ENCODE peak calls at places on chromosomes 5 and 9, in seven cellular contexts. One of them, this sample, is unnamed.

GRCh38 chr5:177330991-177331837 is 19.5 kb upstream of the MXD3 start:
- DNase-seq in OCI-LY7: no peak
- DNase-seq in choroid plexus epithelial cell: no peak
- DNase-seq in endothelial cell: no peak
- DNase-seq in mucosa of descending colon: no peak
- DNase-seq in Calu3: no peak
- DNase-seq in BE2C: no peak
- DNase-seq in this sample: no peak

GRCh38 chr5:14917719-14918118 is 46.1 kb upstream of the ANKH start:
- DNase-seq in OCI-LY7: no peak
- DNase-seq in choroid plexus epithelial cell: no peak
- DNase-seq in endothelial cell: no peak
- DNase-seq in BE2C: no peak
- DNase-seq in mucosa of descending colon: no peak
- DNase-seq in Calu3: no peak
- DNase-seq in this sample: no peak

GRCh38 chr9:135602789-135603481 is 36.4 kb downstream of the GLT6D1 start:
- DNase-seq in mucosa of descending colon: peak
- DNase-seq in choroid plexus epithelial cell: peak
- DNase-seq in OCI-LY7: peak
- DNase-seq in endothelial cell: peak
- DNase-seq in BE2C: peak
- DNase-seq in Calu3: peak
- DNase-seq in this sample: peak

GRCh38 chr9:8917978-8918739 is 1118.6 kb upstream of the DMAC1 start:
- DNase-seq in choroid plexus epithelial cell: no peak
- DNase-seq in mucosa of descending colon: no peak
- DNase-seq in Calu3: no peak
- DNase-seq in OCI-LY7: no peak
- DNase-seq in BE2C: no peak
- DNase-seq in endothelial cell: no peak
- DNase-seq in this sample: no peak

GRCh38 chr5:81965510-81965909 is 6.3 kb upstream of the ATG10 start:
- DNase-seq in BE2C: no peak
- DNase-seq in mucosa of descending colon: no peak
- DNase-seq in endothelial cell: no peak
- DNase-seq in OCI-LY7: no peak
- DNase-seq in Calu3: no peak
- DNase-seq in choroid plexus epithelial cell: no peak
- DNase-seq in this sample: no peak

GRCh38 chr5:14071433-14071832 is 71.7 kb upstream of the TRIO start:
- DNase-seq in BE2C: no peak
- DNase-seq in endothelial cell: no peak
- DNase-seq in OCI-LY7: no peak
- DNase-seq in mucosa of descending colon: no peak
- DNase-seq in choroid plexus epithelial cell: no peak
- DNase-seq in Calu3: no peak
- DNase-seq in this sample: no peak

GRCh38 chr5:97102010-97102470 is 40.4 kb downstream of the LIX1 start:
- DNase-seq in OCI-LY7: no peak
- DNase-seq in Calu3: no peak
- DNase-seq in mucosa of descending colon: no peak
- DNase-seq in choroid plexus epithelial cell: peak
- DNase-seq in BE2C: no peak
- DNase-seq in endothelial cell: no peak
- DNase-seq in this sample: no peak

GRCh38 chr9:138037140-138037539 is 159.6 kb downstream of the CACNA1B start:
- DNase-seq in endothelial cell: no peak
- DNase-seq in OCI-LY7: no peak
- DNase-seq in choroid plexus epithelial cell: no peak
- DNase-seq in BE2C: no peak
- DNase-seq in Calu3: no peak
- DNase-seq in mucosa of descending colon: peak
- DNase-seq in this sample: no peak

GRCh38 chr9:68947015-68947414 is 66.9 kb downstream of the PRKACG start:
- DNase-seq in mucosa of descending colon: no peak
- DNase-seq in choroid plexus epithelial cell: no peak
- DNase-seq in OCI-LY7: no peak
- DNase-seq in BE2C: no peak
- DNase-seq in endothelial cell: no peak
- DNase-seq in Calu3: no peak
- DNase-seq in this sample: no peak

GRCh38 chr5:120096413-120096812 is 367.7 kb upstream of the PRR16 start:
- DNase-seq in Calu3: no peak
- DNase-seq in mucosa of descending colon: no peak
- DNase-seq in BE2C: no peak
- DNase-seq in endothelial cell: no peak
- DNase-seq in OCI-LY7: no peak
- DNase-seq in choroid plexus epithelial cell: peak
- DNase-seq in this sample: peak

GRCh38 chr5:152688561-152689274 is 283.6 kb upstream of the NMUR2 start:
- DNase-seq in Calu3: peak
- DNase-seq in BE2C: no peak
- DNase-seq in choroid plexus epithelial cell: peak
- DNase-seq in mucosa of descending colon: no peak
- DNase-seq in endothelial cell: no peak
- DNase-seq in OCI-LY7: no peak
- DNase-seq in this sample: no peak

GRCh38 chr9:121499427-121500164 is at the start of gene GGTA1:
- DNase-seq in choroid plexus epithelial cell: peak
- DNase-seq in BE2C: peak
- DNase-seq in OCI-LY7: no peak
- DNase-seq in Calu3: peak
- DNase-seq in endothelial cell: peak
- DNase-seq in mucosa of descending colon: peak
- DNase-seq in this sample: no peak

GRCh38 chr9:14779566-14780022 is 57.1 kb upstream of the CER1 start:
- DNase-seq in choroid plexus epithelial cell: peak
- DNase-seq in endothelial cell: no peak
- DNase-seq in BE2C: no peak
- DNase-seq in OCI-LY7: no peak
- DNase-seq in Calu3: no peak
- DNase-seq in mucosa of descending colon: no peak
- DNase-seq in this sample: no peak

GRCh38 chr5:102867999-102868662 is 113.0 kb downstream of the PAM start:
- DNase-seq in Calu3: no peak
- DNase-seq in OCI-LY7: no peak
- DNase-seq in endothelial cell: no peak
- DNase-seq in choroid plexus epithelial cell: peak
- DNase-seq in mucosa of descending colon: no peak
- DNase-seq in BE2C: peak
- DNase-seq in this sample: no peak

GRCh38 chr9:122039213-122039612 is 53.9 kb downstream of the TTLL11 start:
- DNase-seq in BE2C: no peak
- DNase-seq in endothelial cell: no peak
- DNase-seq in choroid plexus epithelial cell: no peak
- DNase-seq in OCI-LY7: no peak
- DNase-seq in mucosa of descending colon: no peak
- DNase-seq in Calu3: no peak
- DNase-seq in this sample: no peak

GRCh38 chr9:19028835-19029451 is 4.1 kb downstream of the SAXO1 start:
- DNase-seq in mucosa of descending colon: no peak
- DNase-seq in choroid plexus epithelial cell: peak
- DNase-seq in OCI-LY7: peak
- DNase-seq in Calu3: peak
- DNase-seq in BE2C: peak
- DNase-seq in endothelial cell: peak
- DNase-seq in this sample: peak

GRCh38 chr9:34252670-34253459 is 74.0 kb downstream of the UBAP1 start:
- DNase-seq in endothelial cell: peak
- DNase-seq in choroid plexus epithelial cell: peak
- DNase-seq in mucosa of descending colon: no peak
- DNase-seq in BE2C: peak
- DNase-seq in OCI-LY7: peak
- DNase-seq in Calu3: peak
- DNase-seq in this sample: peak

GRCh38 chr9:81671880-81672280 is 17.5 kb downstream of the TLE1 start:
- DNase-seq in OCI-LY7: no peak
- DNase-seq in Calu3: no peak
- DNase-seq in choroid plexus epithelial cell: peak
- DNase-seq in BE2C: peak
- DNase-seq in mucosa of descending colon: peak
- DNase-seq in endothelial cell: no peak
- DNase-seq in this sample: no peak

GRCh38 chr9:74824654-74825053 is 63.1 kb downstream of the TRPM6 start:
- DNase-seq in mucosa of descending colon: no peak
- DNase-seq in choroid plexus epithelial cell: peak
- DNase-seq in endothelial cell: no peak
- DNase-seq in OCI-LY7: no peak
- DNase-seq in Calu3: no peak
- DNase-seq in BE2C: no peak
- DNase-seq in this sample: no peak

GRCh38 chr5:150562832-150563231 is 54.9 kb downstream of the NDST1 start:
- DNase-seq in OCI-LY7: peak
- DNase-seq in mucosa of descending colon: no peak
- DNase-seq in endothelial cell: peak
- DNase-seq in Calu3: peak
- DNase-seq in choroid plexus epithelial cell: peak
- DNase-seq in BE2C: peak
- DNase-seq in this sample: peak

GRCh38 chr9:35920004-35920658 is 10.8 kb downstream of the SPAAR start:
- DNase-seq in endothelial cell: no peak
- DNase-seq in mucosa of descending colon: peak
- DNase-seq in Calu3: no peak
- DNase-seq in BE2C: no peak
- DNase-seq in choroid plexus epithelial cell: peak
- DNase-seq in OCI-LY7: no peak
- DNase-seq in this sample: no peak

GRCh38 chr9:86577420-86578333 is 223.5 kb upstream of the TUT7 start:
- DNase-seq in BE2C: no peak
- DNase-seq in endothelial cell: no peak
- DNase-seq in choroid plexus epithelial cell: no peak
- DNase-seq in OCI-LY7: no peak
- DNase-seq in Calu3: no peak
- DNase-seq in mucosa of descending colon: no peak
- DNase-seq in this sample: no peak

GRCh38 chr5:132136906-132137305 is 63.3 kb downstream of the CSF2 start:
- DNase-seq in BE2C: no peak
- DNase-seq in choroid plexus epithelial cell: peak
- DNase-seq in endothelial cell: no peak
- DNase-seq in OCI-LY7: no peak
- DNase-seq in Calu3: no peak
- DNase-seq in mucosa of descending colon: no peak
- DNase-seq in this sample: no peak

GRCh38 chr5:42993516-42994284 is 46.4 kb downstream of the ANXA2R start:
- DNase-seq in BE2C: no peak
- DNase-seq in Calu3: no peak
- DNase-seq in OCI-LY7: peak
- DNase-seq in choroid plexus epithelial cell: peak
- DNase-seq in endothelial cell: no peak
- DNase-seq in mucosa of descending colon: peak
- DNase-seq in this sample: peak

GRCh38 chr5:142922223-142922952 is 152.2 kb downstream of the ARHGAP26 start:
- DNase-seq in OCI-LY7: peak
- DNase-seq in endothelial cell: no peak
- DNase-seq in choroid plexus epithelial cell: peak
- DNase-seq in Calu3: no peak
- DNase-seq in mucosa of descending colon: no peak
- DNase-seq in BE2C: no peak
- DNase-seq in this sample: peak
- TF ChIP-seq CTCF in OCI-LY7: peak
- TF ChIP-seq CTCF in endothelial cell: no peak
- TF ChIP-seq CTCF in choroid plexus epithelial cell: peak
- TF ChIP-seq CTCF in Calu3: peak
- TF ChIP-seq CTCF in mucosa of descending colon: no peak
- TF ChIP-seq CTCF in BE2C: peak
- TF ChIP-seq CTCF in this sample: peak

DNA sequence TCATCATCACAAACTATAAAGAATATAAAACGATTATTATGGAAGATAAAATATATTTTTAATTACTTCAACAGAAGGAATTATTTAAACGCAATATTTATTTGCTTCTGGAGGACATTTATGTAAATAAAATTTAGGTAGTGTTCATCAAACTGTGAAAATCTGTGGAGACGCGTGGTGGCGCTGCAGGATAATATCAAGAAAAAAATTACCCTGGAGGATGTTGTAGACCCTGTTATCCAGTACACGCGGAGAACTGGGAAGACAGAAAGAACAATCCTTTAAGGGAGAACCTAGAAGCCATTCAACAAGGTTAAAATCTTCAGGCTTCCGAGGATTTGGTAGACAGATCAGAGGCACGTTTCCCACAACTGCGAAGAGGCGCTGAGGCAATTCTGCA is at the start of gene PCDHB12:
- DNase-seq in OCI-LY7: peak
- DNase-seq in Calu3: peak
- DNase-seq in mucosa of descending colon: no peak
- DNase-seq in endothelial cell: peak
- DNase-seq in BE2C: no peak
- DNase-seq in choroid plexus epithelial cell: peak
- DNase-seq in this sample: no peak
- TF ChIP-seq CTCF in OCI-LY7: peak
- TF ChIP-seq CTCF in Calu3: no peak
- TF ChIP-seq CTCF in mucosa of descending colon: no peak
- TF ChIP-seq CTCF in endothelial cell: peak
- TF ChIP-seq CTCF in BE2C: no peak
- TF ChIP-seq CTCF in choroid plexus epithelial cell: no peak
- TF ChIP-seq CTCF in this sample: no peak

DNA sequence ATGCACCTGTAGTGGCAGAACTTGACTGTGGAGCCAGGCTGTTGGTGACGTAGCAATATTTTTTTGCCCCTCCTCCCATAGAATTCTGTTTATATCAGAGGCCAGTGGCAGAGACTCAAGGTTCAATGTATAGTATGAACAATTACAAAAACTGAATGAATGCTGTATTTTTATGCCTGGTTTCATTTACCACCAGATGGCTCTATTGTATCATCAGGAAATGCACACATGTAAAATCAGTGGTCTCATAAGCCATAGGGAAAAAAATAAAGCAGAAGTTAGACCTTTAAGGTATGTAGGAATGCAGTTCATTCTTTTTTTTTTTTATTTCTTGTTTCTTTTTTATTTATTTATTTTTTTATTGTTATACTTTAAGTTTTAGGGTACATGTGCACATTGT is 43.6 kb downstream of the CCDC192 start:
- DNase-seq in endothelial cell: no peak
- DNase-seq in mucosa of descending colon: no peak
- DNase-seq in BE2C: no peak
- DNase-seq in choroid plexus epithelial cell: peak
- DNase-seq in OCI-LY7: peak
- DNase-seq in Calu3: no peak
- DNase-seq in this sample: peak
- TF ChIP-seq CTCF in endothelial cell: no peak
- TF ChIP-seq CTCF in mucosa of descending colon: no peak
- TF ChIP-seq CTCF in BE2C: peak
- TF ChIP-seq CTCF in choroid plexus epithelial cell: peak
- TF ChIP-seq CTCF in OCI-LY7: peak
- TF ChIP-seq CTCF in Calu3: peak
- TF ChIP-seq CTCF in this sample: peak

DNA sequence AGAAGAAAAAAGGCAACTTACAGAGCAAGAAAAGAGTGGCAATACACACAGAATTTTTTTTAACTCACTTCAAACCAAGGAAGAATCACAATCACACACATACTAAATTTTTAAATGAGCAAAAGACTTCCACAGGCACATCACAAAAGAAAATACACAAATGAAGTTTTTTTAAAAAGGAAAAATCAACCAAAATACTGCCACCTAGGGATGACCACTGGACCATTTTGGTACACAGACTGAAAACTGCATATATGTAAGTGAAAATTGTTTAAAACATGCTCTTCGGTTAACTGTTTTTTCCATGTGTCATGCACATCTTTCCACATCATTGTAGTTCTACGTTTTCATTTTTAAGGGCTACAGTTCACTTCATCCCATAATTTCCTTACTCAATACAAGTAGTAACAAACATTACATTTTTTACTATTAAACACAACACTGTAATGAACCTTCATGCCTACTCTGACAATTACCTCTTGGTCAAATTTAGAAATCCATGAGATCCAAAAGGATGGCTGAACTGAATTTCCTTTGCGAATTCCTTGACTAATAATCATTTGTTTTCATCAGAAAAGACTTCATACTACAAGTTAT is 79.0 kb downstream of the FBXW11 start:
- DNase-seq in Calu3: no peak
- DNase-seq in OCI-LY7: peak
- DNase-seq in BE2C: no peak
- DNase-seq in choroid plexus epithelial cell: peak
- DNase-seq in mucosa of descending colon: no peak
- DNase-seq in endothelial cell: no peak
- DNase-seq in this sample: no peak
- TF ChIP-seq CTCF in Calu3: peak
- TF ChIP-seq CTCF in OCI-LY7: peak
- TF ChIP-seq CTCF in BE2C: peak
- TF ChIP-seq CTCF in choroid plexus epithelial cell: peak
- TF ChIP-seq CTCF in mucosa of descending colon: no peak
- TF ChIP-seq CTCF in endothelial cell: peak
- TF ChIP-seq CTCF in this sample: no peak